ENCODE peak calls at places on chromosome 13, in nine cellular contexts. P is Peyer's patch, Z is fibroblast of the aortic adventitia, G is fibroblast of lung, M is dorsolateral prefrontal cortex, I is cardiac muscle cell, D is NT2/D1, C is IMR-90, K is heart left ventricle. X is an unnamed sample.

GRCh38 chr13:63542704-63543215 is 2127.1 kb upstream of the PCDH20 start:
- DNase-seq in P (no peak), Z (no peak), G (no peak), M (no peak), I (no peak), D (no peak), C (no peak), K (no peak), X (no peak)

GRCh38 chr13:24254151-24254810 is 55.1 kb upstream of the C1QTNF9 start:
- DNase-seq in P (peak; percentile 62), Z (no peak), G (no peak), M (no peak), I (peak; percentile 74), D (no peak), C (no peak), K (no peak), X (no peak)

GRCh38 chr13:79353698-79354097 is 52.4 kb downstream of the RBM26 start:
- DNase-seq in P (no peak), Z (no peak), G (peak; percentile 40), M (no peak), I (peak; percentile 7), D (no peak), C (no peak), K (no peak), X (no peak)

GRCh38 chr13:48975101-48975925 is at the start of gene FNDC3A:
- DNase-seq in P (peak; percentile 76), Z (peak; percentile 66), G (peak; percentile 71), M (no peak), I (peak; percentile 84), D (no peak), C (peak; percentile 64), K (peak; percentile 26), X (peak; percentile 77)

GRCh38 chr13:26011996-26012688 is 39.7 kb downstream of the SHISA2 start:
- DNase-seq in P (peak; percentile 56), Z (no peak), G (peak; percentile 38), M (no peak), I (peak; percentile 65), D (no peak), C (no peak), K (no peak), X (peak; percentile 27)

GRCh38 chr13:95184317-95184716 is 116.9 kb downstream of the ABCC4 start:
- DNase-seq in P (no peak), Z (no peak), G (no peak), M (no peak), I (no peak), D (no peak), C (no peak), K (no peak), X (no peak)

GRCh38 chr13:40613954-40614353 is 52.5 kb downstream of the FOXO1 start:
- DNase-seq in P (no peak), Z (no peak), G (no peak), M (no peak), I (no peak), D (no peak), C (no peak), K (no peak), X (no peak)

GRCh38 chr13:106375085-106375484 is 160.4 kb downstream of the EFNB2 start:
- DNase-seq in P (no peak), Z (no peak), G (no peak), M (no peak), I (no peak), D (no peak), C (no peak), K (no peak), X (no peak)

GRCh38 chr13:111521691-111522229 is 201.3 kb downstream of the TEX29 start:
- DNase-seq in P (no peak), Z (no peak), G (no peak), M (no peak), I (no peak), D (no peak), C (no peak), K (no peak), X (no peak)

GRCh38 chr13:46355906-46356305 is 31.1 kb downstream of the RUBCNL start:
- DNase-seq in P (no peak), Z (no peak), G (peak; percentile 49), M (no peak), I (no peak), D (no peak), C (no peak), K (no peak), X (no peak)

GRCh38 chr13:57935965-57936364 is 304.4 kb downstream of the PCDH17 start:
- DNase-seq in P (no peak), Z (no peak), G (no peak), M (no peak), I (no peak), D (no peak), C (no peak), K (no peak), X (no peak)

GRCh38 chr13:48500652-48501197 is 32.2 kb downstream of the RCBTB2 start:
- DNase-seq in P (no peak), Z (peak; percentile 80), G (peak; percentile 88), M (no peak), I (peak; percentile 90), D (no peak), C (peak; percentile 96), K (no peak), X (peak; percentile 92)

GRCh38 chr13:41459754-41460111 is 2.4 kb downstream of the RGCC start:
- DNase-seq in P (no peak), Z (no peak), G (no peak), M (no peak), I (no peak), D (no peak), C (no peak), K (no peak), X (peak; percentile 30)

GRCh38 chr13:46329624-46330023 is 57.4 kb downstream of the RUBCNL start:
- DNase-seq in P (no peak), Z (no peak), G (no peak), M (no peak), I (no peak), D (no peak), C (no peak), K (no peak), X (no peak)

GRCh38 chr13:20383058-20383457 is 142.6 kb downstream of the CRYL1 start:
- DNase-seq in P (no peak), Z (no peak), G (no peak), M (no peak), I (no peak), D (no peak), C (no peak), K (no peak), X (no peak)

GRCh38 chr13:102359264-102359663 is 42.6 kb downstream of the FGF14 start:
- DNase-seq in P (no peak), Z (no peak), G (no peak), M (no peak), I (no peak), D (no peak), C (no peak), K (no peak), X (no peak)

GRCh38 chr13:46759861-46760260 is 37.1 kb downstream of the ESD start:
- DNase-seq in P (no peak), Z (peak; percentile 25), G (no peak), M (no peak), I (peak; percentile 34), D (no peak), C (no peak), K (no peak), X (peak; percentile 58)

GRCh38 chr13:53142301-53142700 is 113.7 kb downstream of the OLFM4 start:
- DNase-seq in P (no peak), Z (no peak), G (peak; percentile 23), M (no peak), I (peak; percentile 40), D (no peak), C (peak; percentile 30), K (no peak), X (no peak)

GRCh38 chr13:61774903-61775302 is 359.3 kb upstream of the PCDH20 start:
- DNase-seq in P (no peak), Z (no peak), G (no peak), M (no peak), I (no peak), D (no peak), C (no peak), K (no peak), X (no peak)

GRCh38 chr13:108495686-108496363 is 133.6 kb upstream of the MYO16 start:
- DNase-seq in P (no peak), Z (no peak), G (peak; percentile 18), M (no peak), I (peak; percentile 1), D (no peak), C (no peak), K (no peak), X (no peak)

GRCh38 chr13:103952183-103952582 is 886.0 kb upstream of the SLC10A2 start:
- DNase-seq in P (no peak), Z (no peak), G (no peak), M (no peak), I (no peak), D (no peak), C (no peak), K (no peak), X (peak; percentile 0)
- H3K4me3 ChIP-seq in P (no peak overlapping the region), Z (no peak overlapping the region), G (no peak overlapping the region), M (no peak overlapping the region), I (no peak overlapping the region), D (no peak overlapping the region), C (no peak overlapping the region), K (no peak overlapping the region), X (no peak overlapping the region)

DNA sequence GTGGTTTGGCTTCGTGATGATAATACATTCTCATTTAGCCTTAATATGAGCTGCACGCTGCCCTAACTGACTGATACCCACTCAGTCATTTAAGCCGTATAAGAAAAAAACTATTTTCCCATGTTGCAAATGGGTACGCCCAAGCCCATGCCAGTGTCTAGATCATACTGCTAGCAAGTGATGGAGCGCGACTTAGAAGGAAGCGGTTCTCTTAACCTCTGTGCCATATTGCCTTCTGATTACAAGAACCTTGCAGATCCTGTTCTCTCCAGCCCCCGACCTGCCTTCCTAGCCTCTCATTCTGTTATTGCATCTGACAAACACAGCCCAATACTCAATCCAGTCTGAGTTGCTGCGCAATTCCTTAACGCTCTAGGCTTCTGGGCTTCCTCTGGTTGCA is 603 bp downstream of the GPALPP1 start:
- DNase-seq in P (no peak), Z (no peak), G (no peak), M (no peak), I (peak; percentile 5), D (no peak), C (no peak), K (no peak), X (peak; percentile 55)
- H3K4me3 ChIP-seq in P (peak overlapping the region; percentile 88), Z (peak overlapping the region; percentile 94), G (peak overlapping the region; percentile 95), M (peak overlapping the region; percentile 78), I (peak overlapping the region; percentile 93), D (peak overlapping the region; percentile 92), C (peak overlapping the region; percentile 96), K (peak overlapping the region; percentile 78), X (peak overlapping the region; percentile 98)

GRCh38 chr13:21735621-21736401 is 64.9 kb downstream of the FGF9 start:
- DNase-seq in P (no peak), Z (no peak), G (no peak), M (no peak), I (no peak), D (no peak), C (no peak), K (peak; percentile 27), X (peak; percentile 15)
- H3K4me3 ChIP-seq in P (no peak overlapping the region), Z (no peak overlapping the region), G (no peak overlapping the region), M (peak overlapping the region; percentile 38), I (no peak overlapping the region), D (no peak overlapping the region), C (no peak overlapping the region), K (peak overlapping the region; percentile 22), X (no peak overlapping the region)

GRCh38 chr13:75452564-75452963 is 29.4 kb downstream of the TBC1D4 start:
- DNase-seq in P (no peak), Z (peak; percentile 47), G (peak; percentile 64), M (no peak), I (peak; percentile 57), D (no peak), C (no peak), K (no peak), X (peak; percentile 69)
- H3K4me3 ChIP-seq in P (no peak overlapping the region), Z (no peak overlapping the region), G (no peak overlapping the region), M (no peak overlapping the region), I (no peak overlapping the region), D (no peak overlapping the region), C (no peak overlapping the region), K (peak overlapping the region; percentile 15), X (peak overlapping the region; percentile 58)

X was measured in GM23248.